ENCODE peak calls at places on chromosomes 2 and 18, in ten cellular contexts. U, O, A, V, Y, E, F, G, L and X are unnamed samples.

GRCh38 chr2:127701651-127702394 is 526 bp downstream of the SFT2D3 start:
- DNase-seq in G (no peak), F (peak), U (peak), V (peak), A (peak), L (peak), Y (peak), O (peak), E (peak), X (peak)

GRCh38 chr2:127078691-127079270 is 28.2 kb downstream of the BIN1 start:
- DNase-seq in E (no peak), V (no peak), O (no peak), Y (no peak), U (no peak), F (no peak), A (no peak), G (no peak), L (no peak), X (no peak)

GRCh38 chr18:54284967-54285785 is 15.9 kb downstream of the POLI start:
- DNase-seq in E (no peak), O (peak), U (no peak), A (peak), Y (peak), F (peak), G (no peak), V (no peak), L (no peak), X (no peak)

GRCh38 chr2:194819367-194819766 is 837.7 kb upstream of the SLC39A10 start:
- DNase-seq in F (peak), V (no peak), O (no peak), Y (no peak), L (no peak), E (no peak), U (peak), G (no peak), A (no peak), X (no peak)

GRCh38 chr2:61247204-61247812 is 85.3 kb downstream of the C2orf74 start:
- DNase-seq in G (no peak), U (no peak), Y (peak), L (no peak), F (peak), O (no peak), E (no peak), V (no peak), A (no peak), X (no peak)

GRCh38 chr2:76870011-76870410 is 652.2 kb downstream of the LRRTM4 start:
- DNase-seq in E (no peak), Y (peak), A (no peak), O (no peak), V (no peak), U (no peak), F (peak), L (no peak), G (no peak), X (no peak)

GRCh38 chr18:32764611-32765244 is 8.1 kb downstream of the KLHL14 start:
- DNase-seq in F (no peak), U (no peak), E (no peak), L (no peak), A (no peak), V (no peak), Y (no peak), O (no peak), G (no peak), X (no peak)

GRCh38 chr2:209323738-209324137 is 100.1 kb upstream of the MAP2 start:
- DNase-seq in A (no peak), G (no peak), O (no peak), F (peak), U (no peak), Y (no peak), V (no peak), E (no peak), L (no peak), X (no peak)

GRCh38 chr18:13136056-13136688 is 82.4 kb upstream of the LDLRAD4 start:
- DNase-seq in G (no peak), U (peak), O (no peak), Y (no peak), A (peak), F (peak), E (peak), V (no peak), L (no peak), X (peak)

GRCh38 chr2:8154936-8155335 is 526.9 kb upstream of the ID2 start:
- DNase-seq in O (no peak), V (no peak), E (no peak), U (no peak), F (no peak), A (no peak), L (no peak), G (no peak), Y (no peak), X (no peak)

GRCh38 chr2:177000408-177000807 is 212.2 kb upstream of the HNRNPA3 start:
- DNase-seq in G (no peak), F (no peak), Y (no peak), A (no peak), E (no peak), L (no peak), V (no peak), O (no peak), U (no peak), X (no peak)

GRCh38 chr18:11496561-11497172 is 112.7 kb upstream of the SLC35G4 start:
- DNase-seq in V (no peak), U (no peak), O (no peak), A (no peak), F (no peak), G (no peak), E (no peak), Y (no peak), L (no peak), X (no peak)

GRCh38 chr2:168749264-168749663 is 53.2 kb upstream of the NOSTRIN start:
- DNase-seq in O (no peak), L (no peak), F (no peak), A (no peak), G (no peak), Y (no peak), V (no peak), U (no peak), E (no peak), X (no peak)

GRCh38 chr2:64565949-64566705 is 42.0 kb downstream of the AFTPH start:
- DNase-seq in L (no peak), G (no peak), O (no peak), A (no peak), U (no peak), E (no peak), V (no peak), F (no peak), Y (no peak), X (no peak)

GRCh38 chr2:112480540-112481049 is 1.4 kb upstream of the TTL start:
- DNase-seq in O (peak), Y (no peak), F (no peak), E (peak), U (peak), A (peak), L (no peak), G (no peak), V (no peak), X (no peak)

GRCh38 chr2:111534816-111535803 is 348.9 kb downstream of the ANAPC1 start:
- DNase-seq in F (peak), G (no peak), A (peak), E (peak), O (no peak), Y (peak), U (peak), L (no peak), V (peak), X (no peak)

GRCh38 chr2:121189656-121190381 is 95.2 kb downstream of the TFCP2L1 start:
- DNase-seq in V (peak), E (no peak), G (no peak), U (no peak), O (no peak), A (no peak), F (no peak), Y (no peak), L (no peak), X (no peak)

GRCh38 chr2:205930209-205930608 is 155.8 kb downstream of the INO80D start:
- DNase-seq in Y (peak), A (no peak), O (no peak), F (peak), E (no peak), L (no peak), G (no peak), U (no peak), V (no peak), X (peak)

GRCh38 chr2:143934913-143935310 is 585.0 kb downstream of the ZEB2 start:
- DNase-seq in L (no peak), F (no peak), O (no peak), E (no peak), A (no peak), G (no peak), Y (peak), U (no peak), V (no peak), X (no peak)
- H3K4me3 ChIP-seq in L (no peak), F (no peak), O (no peak), E (no peak), A (no peak), G (no peak), Y (no peak), U (no peak), V (no peak), X (no peak)

GRCh38 chr2:138503652-138504051 is 2.1 kb downstream of the SPOPL start:
- DNase-seq in L (no peak), V (no peak), F (no peak), U (no peak), Y (no peak), G (no peak), E (no peak), A (no peak), O (no peak), X (no peak)
- H3K4me3 ChIP-seq in L (peak), V (peak), F (no peak), U (peak), Y (peak), G (no peak), E (no peak), A (peak), O (peak), X (peak)

GRCh38 chr2:16948073-16948472 is 282.4 kb upstream of the CYRIA start:
- DNase-seq in V (no peak), G (no peak), L (no peak), E (peak), F (no peak), Y (no peak), O (peak), A (no peak), U (peak), X (peak)
- H3K4me3 ChIP-seq in V (no peak), G (no peak), L (no peak), E (no peak), F (no peak), Y (no peak), O (no peak), A (no peak), U (no peak), X (no peak)

GRCh38 chr2:105765415-105766299 is 20.9 kb downstream of the NCK2 start:
- DNase-seq in Y (no peak), A (no peak), U (no peak), L (no peak), V (no peak), O (no peak), G (no peak), E (peak), F (no peak), X (no peak)

GRCh38 chr2:105764059-105764458 is 19.3 kb downstream of the NCK2 start:
- DNase-seq in G (no peak), Y (no peak), O (no peak), V (no peak), E (peak), A (no peak), U (no peak), L (no peak), F (no peak), X (no peak)

GRCh38 chr2:105761931-105762515 is 17.3 kb downstream of the NCK2 start:
- DNase-seq in E (peak), L (no peak), A (no peak), G (no peak), F (peak), Y (peak), U (peak), O (no peak), V (no peak), X (no peak)

GRCh38 chr2:105760639-105761337 is 16.1 kb downstream of the NCK2 start:
- DNase-seq in L (no peak), U (no peak), Y (no peak), A (no peak), F (no peak), V (no peak), E (peak), G (no peak), O (no peak), X (no peak)

GRCh38 chr2:105763076-105763475 is 18.4 kb downstream of the NCK2 start:
- DNase-seq in L (no peak), U (no peak), G (no peak), Y (no peak), A (no peak), O (no peak), V (no peak), F (no peak), E (peak), X (no peak)
- H3K4me3 ChIP-seq in L (no peak), U (no peak), G (no peak), Y (no peak), A (no peak), O (no peak), V (no peak), F (no peak), E (no peak), X (no peak)

GRCh38 chr2:98936133-98936916 is at the start of gene CRACDL:
- DNase-seq in U (peak), E (no peak), V (no peak), O (no peak), A (no peak), L (peak), F (peak), G (no peak), Y (no peak), X (no peak)
- H3K4me3 ChIP-seq in U (peak), E (peak), V (peak), O (no peak), A (peak), L (peak), F (peak), G (peak), Y (no peak), X (peak)

GRCh38 chr2:18551623-18552022 is 8.8 kb downstream of the RDH14 start:
- DNase-seq in E (no peak), Y (no peak), F (no peak), V (no peak), A (no peak), O (no peak), L (no peak), G (no peak), U (no peak), X (no peak)

GRCh38 chr2:18551169-18551568 is 9.3 kb downstream of the RDH14 start:
- DNase-seq in E (no peak), G (no peak), V (no peak), A (no peak), L (no peak), O (no peak), F (no peak), U (no peak), Y (no peak), X (no peak)

GRCh38 chr2:18550383-18550905 is 10.0 kb downstream of the RDH14 start:
- DNase-seq in U (no peak), Y (no peak), A (no peak), F (no peak), G (no peak), V (no peak), E (no peak), O (no peak), L (no peak), X (no peak)

GRCh38 chr2:18546586-18546985 is 13.9 kb downstream of the RDH14 start:
- DNase-seq in L (no peak), U (no peak), A (no peak), G (no peak), E (no peak), Y (peak), O (no peak), V (no peak), F (no peak), X (no peak)

GRCh38 chr2:18548618-18549017 is 11.8 kb downstream of the RDH14 start:
- DNase-seq in G (no peak), L (no peak), V (no peak), F (no peak), O (no peak), U (no peak), Y (no peak), A (no peak), E (no peak), X (no peak)
- H3K4me3 ChIP-seq in G (no peak), L (no peak), V (no peak), F (no peak), O (no peak), U (no peak), Y (no peak), A (no peak), E (no peak), X (no peak)

GRCh38 chr2:237057893-237058300 is 27.8 kb upstream of the COPS8 start:
- DNase-seq in G (no peak), Y (no peak), O (no peak), U (no peak), V (no peak), L (no peak), F (no peak), E (peak), A (peak), X (no peak)
- H3K4me3 ChIP-seq in G (no peak), Y (no peak), O (no peak), U (no peak), V (no peak), L (no peak), F (no peak), E (peak), A (no peak), X (no peak)

GRCh38 chr2:240452471-240453256 is 17.2 kb downstream of the GPC1 start:
- DNase-seq in A (peak), G (no peak), U (peak), V (peak), O (peak), F (peak), Y (peak), E (no peak), L (peak), X (peak)

GRCh38 chr2:240451791-240452470 is 16.5 kb downstream of the GPC1 start:
- DNase-seq in F (no peak), U (peak), L (no peak), E (no peak), A (no peak), V (peak), Y (no peak), O (no peak), G (no peak), X (no peak)

GRCh38 chr2:240455227-240455718 is 19.8 kb downstream of the GPC1 start:
- DNase-seq in U (no peak), A (no peak), V (no peak), E (no peak), G (no peak), Y (no peak), F (no peak), O (no peak), L (no peak), X (no peak)

GRCh38 chr2:240454031-240454901 is 18.8 kb downstream of the GPC1 start:
- DNase-seq in A (no peak), G (no peak), O (no peak), U (peak), Y (no peak), F (no peak), E (no peak), L (no peak), V (no peak), X (no peak)

DNA sequence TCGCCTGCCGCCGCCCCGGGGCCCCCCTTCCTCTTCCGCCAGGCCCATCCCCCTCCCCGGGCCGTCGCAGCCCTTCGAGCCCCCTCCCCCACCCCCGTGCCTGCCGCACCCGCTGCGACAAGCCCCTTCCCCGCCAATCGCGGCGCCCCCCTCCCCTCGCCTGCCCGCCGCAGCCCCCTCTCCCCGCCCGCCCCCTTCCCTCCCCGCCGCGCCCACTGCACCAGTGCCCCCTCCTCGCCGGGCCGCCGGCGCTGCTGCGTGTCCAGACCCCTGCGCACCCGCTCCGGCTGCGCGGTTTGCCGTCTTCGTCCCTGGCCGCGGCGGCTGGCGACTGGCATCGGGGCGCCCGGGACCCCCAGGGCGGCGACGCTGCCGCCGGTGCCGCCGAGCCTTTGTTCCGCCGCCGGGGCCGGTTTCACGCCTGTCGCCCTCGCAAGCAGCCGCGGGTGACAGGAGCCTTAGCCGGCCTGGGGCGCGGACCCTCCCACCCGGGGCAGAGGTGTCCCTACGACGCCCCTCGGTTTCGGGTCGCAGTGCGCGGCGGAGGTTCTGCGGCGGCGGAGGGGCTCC is 18.1 kb downstream of the GPC1 start:
- DNase-seq in U (peak), F (no peak), G (no peak), A (no peak), V (peak), O (no peak), Y (no peak), L (no peak), E (no peak), X (no peak)
- H3K4me3 ChIP-seq in U (peak), F (peak), G (peak), A (peak), V (peak), O (no peak), Y (peak), L (no peak), E (peak), X (no peak)

DNA sequence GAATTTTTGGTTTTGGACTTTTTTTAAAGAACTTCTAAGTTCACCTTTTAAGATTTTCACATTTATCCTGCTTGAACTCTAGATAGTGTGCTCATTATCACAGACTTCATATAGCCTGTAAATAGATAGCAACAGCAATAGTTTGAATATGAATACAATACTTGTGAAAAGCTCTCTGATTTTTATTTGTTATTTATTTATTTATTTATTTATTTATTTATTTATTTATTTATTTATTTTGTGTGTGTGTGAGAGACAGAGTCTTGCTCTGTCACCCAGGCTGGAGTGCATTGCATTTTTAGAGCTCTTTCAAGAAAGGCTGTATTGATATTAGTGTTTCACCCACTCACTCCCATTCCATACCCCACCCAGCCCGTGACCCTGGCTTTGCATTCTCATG is 153.6 kb downstream of the CNTNAP5 start:
- DNase-seq in A (no peak), L (no peak), V (no peak), Y (no peak), G (no peak), U (no peak), F (no peak), E (no peak), O (no peak), X (no peak)
- H3K4me3 ChIP-seq in A (no peak), L (no peak), V (no peak), Y (no peak), G (no peak), U (no peak), F (no peak), E (no peak), O (no peak), X (no peak)